ENCODE peak calls at places on chromosomes 5 and 9, in eight cellular contexts. V is activated CD4-positive, alpha-beta memory T cell treated with anti-CD3 and anti-CD28 coated beads, Interleukin-2, amount 10 ng/mL, durations not matched to agents 7 days and 5 days; U is NCI-H146; A is T follicular helper cell; O is OCI-LY7; Z is brain microvascular endothelial cell; M is progenitor cell of endocrine pancreas; I is stimulated activated CD8-positive, alpha-beta memory T cell treated with anti-CD3 and anti-CD28 coated beads, Interleukin-2, amount 100 ng/mL, for 48 hours. Y is an unnamed sample.

GRCh38 chr9:127905788-127906191 is 6.4 kb upstream of the ST6GALNAC6 start:
- DNase-seq in I (no peak), M (no peak), V (peak), Z (no peak), A (peak), O (peak), U (no peak), Y (no peak)

GRCh38 chr9:38732849-38733248 is 12.9 kb upstream of the FAM240B start:
- DNase-seq in V (no peak), I (no peak), M (no peak), O (no peak), U (no peak), A (no peak), Z (no peak), Y (no peak)

GRCh38 chr9:99411479-99412100 is 189.5 kb downstream of the SEC61B start:
- DNase-seq in Z (no peak), V (no peak), I (no peak), O (no peak), M (no peak), A (no peak), U (peak), Y (no peak)

GRCh38 chr5:109105631-109106267 is 304.0 kb downstream of the PJA2 start:
- DNase-seq in O (no peak), V (no peak), Z (peak), M (no peak), A (no peak), U (no peak), I (no peak), Y (no peak)

GRCh38 chr9:27351438-27351837 is 54.5 kb upstream of the EQTN start:
- DNase-seq in V (no peak), Z (no peak), O (no peak), M (no peak), I (no peak), A (no peak), U (peak), Y (no peak)

GRCh38 chr9:16267336-16268036 is 603.0 kb downstream of the BNC2 start:
- DNase-seq in M (no peak), I (no peak), A (no peak), O (no peak), V (no peak), U (no peak), Z (peak), Y (no peak)

GRCh38 chr9:75903785-75904360 is 13.4 kb downstream of the PCSK5 start:
- DNase-seq in I (no peak), Z (peak), O (no peak), V (no peak), M (no peak), A (no peak), U (peak), Y (no peak)

GRCh38 chr5:175823731-175824525 is 47.5 kb upstream of the CPLX2 start:
- DNase-seq in M (no peak), V (no peak), U (peak), O (no peak), I (no peak), Z (no peak), A (no peak), Y (no peak)

GRCh38 chr5:160188151-160188967 is 40.9 kb upstream of the FABP6 start:
- DNase-seq in U (peak), Z (peak), M (peak), V (peak), O (no peak), A (no peak), I (no peak), Y (peak)

GRCh38 chr9:129352157-129352870 is 174.3 kb upstream of the IER5L start:
- DNase-seq in M (no peak), U (no peak), A (no peak), O (no peak), I (no peak), Z (no peak), V (no peak), Y (no peak)